ENCODE peak calls at places on chromosomes 2 and 18, in six cellular contexts. One of them, this sample, is unnamed.

GRCh38 chr18:3044931-3045698 is 32.2 kb upstream of the LPIN2 start:
- DNase-seq in CD8-positive, alpha-beta memory T cell: no peak
- DNase-seq in AG09309: no peak
- DNase-seq in GM10248: no peak
- DNase-seq in left cardiac atrium: peak; percentile 57
- DNase-seq in renal cortical epithelial cell: no peak
- DNase-seq in this sample: no peak

GRCh38 chr2:190578158-190579057 is 43.9 kb upstream of the NEMP2 start:
- DNase-seq in CD8-positive, alpha-beta memory T cell: no peak
- DNase-seq in AG09309: no peak
- DNase-seq in GM10248: no peak
- DNase-seq in left cardiac atrium: peak; percentile 57
- DNase-seq in renal cortical epithelial cell: peak; percentile 29
- DNase-seq in this sample: no peak

GRCh38 chr2:222074674-222075073 is 224.1 kb downstream of the PAX3 start:
- DNase-seq in CD8-positive, alpha-beta memory T cell: no peak
- DNase-seq in AG09309: no peak
- DNase-seq in GM10248: no peak
- DNase-seq in left cardiac atrium: no peak
- DNase-seq in renal cortical epithelial cell: no peak
- DNase-seq in this sample: no peak

GRCh38 chr18:9755603-9756002 is 47.5 kb downstream of the RAB31 start:
- DNase-seq in CD8-positive, alpha-beta memory T cell: no peak
- DNase-seq in AG09309: no peak
- DNase-seq in GM10248: no peak
- DNase-seq in left cardiac atrium: no peak
- DNase-seq in renal cortical epithelial cell: no peak
- DNase-seq in this sample: no peak

GRCh38 chr18:77653792-77654191 is 404.1 kb downstream of the GALR1 start:
- DNase-seq in CD8-positive, alpha-beta memory T cell: no peak
- DNase-seq in AG09309: no peak
- DNase-seq in GM10248: no peak
- DNase-seq in left cardiac atrium: no peak
- DNase-seq in renal cortical epithelial cell: no peak
- DNase-seq in this sample: no peak

GRCh38 chr18:69759046-69759445 is 188.6 kb downstream of the CD226 start:
- DNase-seq in CD8-positive, alpha-beta memory T cell: no peak
- DNase-seq in AG09309: no peak
- DNase-seq in GM10248: no peak
- DNase-seq in left cardiac atrium: no peak
- DNase-seq in renal cortical epithelial cell: no peak
- DNase-seq in this sample: no peak

GRCh38 chr2:30938196-30938595 is 130.9 kb upstream of the CAPN13 start:
- DNase-seq in CD8-positive, alpha-beta memory T cell: no peak
- DNase-seq in AG09309: no peak
- DNase-seq in GM10248: no peak
- DNase-seq in left cardiac atrium: no peak
- DNase-seq in renal cortical epithelial cell: no peak
- DNase-seq in this sample: no peak

GRCh38 chr2:230184727-230185578 is 34.8 kb downstream of the SP110 start:
- DNase-seq in CD8-positive, alpha-beta memory T cell: no peak
- DNase-seq in AG09309: no peak
- DNase-seq in GM10248: no peak
- DNase-seq in left cardiac atrium: no peak
- DNase-seq in renal cortical epithelial cell: peak; percentile 28
- DNase-seq in this sample: no peak

GRCh38 chr2:104841694-104842093 is 12.2 kb upstream of the POU3F3 start:
- DNase-seq in CD8-positive, alpha-beta memory T cell: no peak
- DNase-seq in AG09309: no peak
- DNase-seq in GM10248: no peak
- DNase-seq in left cardiac atrium: no peak
- DNase-seq in renal cortical epithelial cell: peak; percentile 48
- DNase-seq in this sample: no peak

GRCh38 chr2:169361706-169362345 is 508 bp downstream of the LRP2 start:
- DNase-seq in CD8-positive, alpha-beta memory T cell: no peak
- DNase-seq in AG09309: no peak
- DNase-seq in GM10248: peak; percentile 35
- DNase-seq in left cardiac atrium: peak; percentile 24
- DNase-seq in renal cortical epithelial cell: no peak
- DNase-seq in this sample: no peak

GRCh38 chr2:21658269-21658668 is 534.5 kb downstream of the TDRD15 start:
- DNase-seq in CD8-positive, alpha-beta memory T cell: no peak
- DNase-seq in AG09309: no peak
- DNase-seq in GM10248: no peak
- DNase-seq in left cardiac atrium: no peak
- DNase-seq in renal cortical epithelial cell: no peak
- DNase-seq in this sample: no peak

GRCh38 chr2:173629076-173629475 is 274.4 kb downstream of the CDCA7 start:
- DNase-seq in CD8-positive, alpha-beta memory T cell: no peak
- DNase-seq in AG09309: no peak
- DNase-seq in GM10248: no peak
- DNase-seq in left cardiac atrium: no peak
- DNase-seq in renal cortical epithelial cell: no peak
- DNase-seq in this sample: no peak

GRCh38 chr2:72278046-72278445 is 130.4 kb upstream of the CYP26B1 start:
- DNase-seq in CD8-positive, alpha-beta memory T cell: no peak
- DNase-seq in AG09309: no peak
- DNase-seq in GM10248: no peak
- DNase-seq in left cardiac atrium: no peak
- DNase-seq in renal cortical epithelial cell: peak; percentile 62
- DNase-seq in this sample: no peak

GRCh38 chr18:42157420-42157819 is 202.4 kb downstream of the PIK3C3 start:
- DNase-seq in CD8-positive, alpha-beta memory T cell: no peak
- DNase-seq in AG09309: no peak
- DNase-seq in GM10248: no peak
- DNase-seq in left cardiac atrium: no peak
- DNase-seq in renal cortical epithelial cell: no peak
- DNase-seq in this sample: no peak

GRCh38 chr2:17482651-17483050 is 35.6 kb downstream of the RAD51AP2 start:
- DNase-seq in CD8-positive, alpha-beta memory T cell: no peak
- DNase-seq in AG09309: no peak
- DNase-seq in GM10248: no peak
- DNase-seq in left cardiac atrium: no peak
- DNase-seq in renal cortical epithelial cell: no peak
- DNase-seq in this sample: no peak